ENCODE peak calls at places on chromosome 7, in five cellular contexts. R, B, A, G and S are unnamed samples.

GRCh38 chr7:79782256-79782655 is 328.8 kb upstream of the MAGI2 start:
- DNase-seq in G (no peak), B (no peak), A (no peak), R (no peak), S (no peak)

GRCh38 chr7:1103009-1103788 is 15.3 kb downstream of the GPER1 start:
- DNase-seq in B (no peak), A (no peak), G (no peak), R (no peak), S (no peak)

GRCh38 chr7:66162622-66163021 is 42.5 kb upstream of the TPST1 start:
- DNase-seq in G (no peak), A (no peak), B (no peak), R (no peak), S (no peak)

GRCh38 chr7:119320316-119320715 is 952.7 kb upstream of the KCND2 start:
- DNase-seq in R (no peak), A (peak; percentile 27), G (peak; percentile 2), B (no peak), S (no peak)

GRCh38 chr7:52917982-52918578 is 117.4 kb upstream of the POM121L12 start:
- DNase-seq in R (peak; percentile 2), A (peak; percentile 50), B (peak; percentile 49), G (no peak), S (peak; percentile 7)

GRCh38 chr7:104093127-104093526 is 103.7 kb upstream of the RELN start:
- DNase-seq in G (no peak), B (no peak), A (no peak), R (no peak), S (no peak)

GRCh38 chr7:50261593-50261992 is 42.9 kb upstream of the IKZF1 start:
- DNase-seq in R (no peak), A (no peak), G (no peak), B (no peak), S (no peak)

GRCh38 chr7:101854084-101854865 is 36.8 kb downstream of the CUX1 start:
- DNase-seq in B (no peak), A (no peak), R (no peak), G (no peak), S (no peak)

GRCh38 chr7:133290041-133290440 is 37.2 kb downstream of the EXOC4 start:
- DNase-seq in R (no peak), G (no peak), B (no peak), A (no peak), S (no peak)

GRCh38 chr7:50449501-50449880 is 659 bp downstream of the FIGNL1 start:
- DNase-seq in R (no peak), B (no peak), A (no peak), G (no peak), S (no peak)

GRCh38 chr7:151637781-151638261 is 118.1 kb upstream of the RHEB start:
- DNase-seq in G (no peak), B (no peak), A (no peak), R (no peak), S (no peak)

GRCh38 chr7:26127411-26127810 is 24.6 kb upstream of the NFE2L3 start:
- DNase-seq in B (no peak), R (no peak), G (no peak), A (no peak), S (no peak)

GRCh38 chr7:2971914-2972530 is 71.6 kb downstream of the CARD11 start:
- DNase-seq in R (no peak), G (no peak), A (no peak), B (no peak), S (no peak)

GRCh38 chr7:116339564-116339963 is 129.2 kb downstream of the TES start:
- DNase-seq in B (no peak), A (no peak), R (no peak), G (no peak), S (no peak)

GRCh38 chr7:112257073-112257472 is 50.6 kb downstream of the ZNF277 start:
- DNase-seq in G (no peak), A (no peak), R (no peak), B (no peak), S (no peak)

GRCh38 chr7:7433736-7434260 is 101.9 kb downstream of the COL28A1 start:
- DNase-seq in R (no peak), A (no peak), G (no peak), B (no peak), S (no peak)

GRCh38 chr7:19290936-19291335 is 145.7 kb upstream of the FERD3L start:
- DNase-seq in R (no peak), B (no peak), A (no peak), G (no peak), S (no peak)

GRCh38 chr7:7181519-7182155 is 707 bp upstream of the C1GALT1 start:
- DNase-seq in G (peak; percentile 32), B (peak; percentile 55), R (peak; percentile 64), A (peak; percentile 82), S (peak; percentile 82)

GRCh38 chr7:155285423-155286220 is 12.1 kb upstream of the INSIG1 start:
- DNase-seq in R (no peak), G (no peak), B (no peak), A (no peak), S (no peak)

GRCh38 chr7:110718514-110719205 is 372.3 kb upstream of the LRRN3 start:
- DNase-seq in G (no peak), A (peak; percentile 85), B (no peak), R (no peak), S (no peak)

GRCh38 chr7:42650171-42650570 is 261.7 kb downstream of the C7orf25 start:
- DNase-seq in G (no peak), A (no peak), R (no peak), B (no peak), S (no peak)

GRCh38 chr7:99128076-99128950 is 15.6 kb downstream of the SMURF1 start:
- DNase-seq in A (no peak), B (no peak), G (no peak), R (no peak), S (no peak)

GRCh38 chr7:78528964-78529363 is 730.4 kb downstream of the PHTF2 start:
- DNase-seq in A (no peak), R (no peak), B (no peak), G (no peak), S (no peak)

GRCh38 chr7:45923290-45923689 is 2.2 kb upstream of the IGFBP3 start:
- DNase-seq in G (no peak), R (no peak), A (peak; percentile 85), B (peak; percentile 78), S (peak; percentile 81)

GRCh38 chr7:88344956-88345832 is 38.5 kb upstream of the STEAP4 start:
- DNase-seq in G (peak; percentile 23), A (peak; percentile 79), R (no peak), B (peak; percentile 47), S (peak; percentile 43)

GRCh38 chr7:86282014-86282682 is 361.6 kb upstream of the GRM3 start:
- DNase-seq in G (no peak), B (peak; percentile 17), A (peak; percentile 20), R (no peak), S (no peak)

GRCh38 chr7:31497501-31497900 is 16.4 kb upstream of the ITPRID1 start:
- DNase-seq in A (no peak), B (no peak), G (no peak), R (no peak), S (no peak)

GRCh38 chr7:132472463-132473120 is 103.7 kb downstream of the PLXNA4 start:
- DNase-seq in A (no peak), B (peak; percentile 77), G (no peak), R (no peak), S (no peak)

GRCh38 chr7:157974678-157975230 is 612.9 kb downstream of the PTPRN2 start:
- DNase-seq in A (no peak), R (no peak), B (no peak), G (no peak), S (no peak)

DNA sequence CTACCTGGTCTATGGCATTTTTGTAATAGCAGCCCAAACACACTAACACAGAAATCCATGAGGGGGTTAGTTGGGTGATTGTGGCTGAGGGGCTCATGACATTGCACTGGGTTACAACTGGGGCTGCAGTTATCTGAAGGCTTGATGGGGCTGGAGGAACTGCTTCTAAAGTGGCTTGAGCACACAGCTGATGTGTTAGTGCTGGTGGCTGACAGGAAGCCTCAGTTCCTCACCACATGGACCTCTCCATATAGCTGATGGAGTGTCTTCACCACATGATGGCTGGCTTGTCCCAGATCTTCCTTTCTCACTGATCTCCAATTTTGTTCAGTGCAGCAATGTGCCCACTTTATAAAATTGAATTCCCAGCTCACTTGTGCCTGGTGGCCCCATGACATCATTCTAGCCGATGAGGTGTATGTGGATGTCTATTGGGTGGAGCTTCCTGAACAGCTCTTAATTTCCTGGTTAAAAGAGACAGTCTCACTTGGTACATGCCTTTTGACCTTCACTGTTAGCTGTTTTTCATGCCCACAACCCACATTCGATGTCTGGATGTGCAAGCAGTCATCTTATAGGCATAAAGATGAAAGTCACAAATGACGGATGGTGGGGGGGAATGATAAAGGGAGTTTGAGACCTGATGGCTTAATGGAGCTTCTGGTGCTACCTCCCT is 166.9 kb upstream of the BMPER start:
- DNase-seq in A (no peak), G (no peak), R (no peak), B (no peak), S (no peak)
- TF ChIP-seq REST in A (no peak), G (no peak), R (no peak), B (no peak), S (no peak)

GRCh38 chr7:17852361-17852760 is 87.9 kb downstream of the SNX13 start:
- DNase-seq in B (no peak), A (no peak), R (no peak), G (no peak), S (no peak)

GRCh38 chr7:17845197-17845547 is 95.1 kb downstream of the SNX13 start:
- DNase-seq in A (no peak), R (no peak), G (no peak), B (no peak), S (no peak)

GRCh38 chr7:17846935-17847334 is 93.4 kb downstream of the SNX13 start:
- DNase-seq in A (no peak), B (no peak), G (no peak), R (no peak), S (no peak)

GRCh38 chr7:17848516-17848915 is 91.8 kb downstream of the SNX13 start:
- DNase-seq in B (no peak), R (no peak), A (no peak), G (no peak), S (no peak)

DNA sequence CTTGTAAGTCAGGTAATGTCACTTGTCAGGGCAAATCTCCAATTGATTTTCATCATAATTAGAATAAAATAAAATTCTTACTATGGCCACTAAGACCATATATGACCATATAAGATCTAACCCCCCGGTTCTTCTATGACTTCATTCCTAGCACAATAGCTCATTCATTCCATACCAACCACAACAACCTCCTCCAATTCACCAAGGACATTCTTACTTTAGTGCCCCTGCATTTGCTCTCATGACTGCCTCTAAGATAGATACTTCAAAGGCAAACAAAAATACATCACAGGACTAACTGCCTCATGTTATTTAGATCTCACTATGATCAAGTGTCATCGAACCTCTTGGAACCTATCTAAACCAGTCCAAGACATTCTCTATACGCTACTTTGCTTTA is 90.8 kb downstream of the SNX13 start:
- DNase-seq in A (no peak), R (no peak), B (no peak), G (no peak), S (no peak)
- TF ChIP-seq REST in A (no peak), R (no peak), B (no peak), G (no peak), S (no peak)

GRCh38 chr7:141704741-141705140 is 2.8 kb upstream of the DENND11 start:
- DNase-seq in R (no peak), A (no peak), G (no peak), B (no peak), S (no peak)
- TF ChIP-seq REST in R (no peak), A (no peak), G (no peak), B (no peak), S (no peak)

GRCh38 chr7:22751341-22751740 is 24.3 kb downstream of the IL6 start:
- DNase-seq in B (no peak), G (no peak), A (no peak), R (no peak), S (no peak)
- TF ChIP-seq REST in B (no peak), G (no peak), A (no peak), R (no peak), S (no peak)